ENCODE peak calls at places on chromosomes 5 and 9, in six cellular contexts. E is AG04449; L is CD8-positive, alpha-beta T cell; K is GM04504; P is T-helper 1 cell; I is activated T-helper 9 cell treated with anti-CD3 and anti-CD28 coated beads, Interleukin-2, amount 50 U/mL, for 16 hours. J is an unnamed sample.

GRCh38 chr5:98774192-98775046 is 956 bp downstream of the RGMB start:
- DNase-seq in L (peak; percentile 58), K (no peak), I (peak; percentile 33), E (no peak), P (peak; percentile 40), J (no peak)

GRCh38 chr9:5186416-5187169 is 1.2 kb upstream of the INSL6 start:
- DNase-seq in P (peak; percentile 24), K (peak; percentile 27), I (peak; percentile 31), L (peak; percentile 61), E (peak; percentile 1), J (peak; percentile 29)

GRCh38 chr9:119365291-119366027 is 3.8 kb downstream of the BRINP1 start:
- DNase-seq in L (no peak), P (no peak), E (no peak), K (no peak), I (no peak), J (no peak)

GRCh38 chr5:93532370-93532769 is 48.6 kb downstream of the NR2F1-AS1 start:
- DNase-seq in L (no peak), K (peak; percentile 89), I (no peak), P (no peak), E (peak; percentile 79), J (peak; percentile 95)

GRCh38 chr5:172926796-172927195 is 32.4 kb upstream of the RPL26L1 start:
- DNase-seq in I (no peak), E (no peak), P (no peak), K (no peak), L (no peak), J (no peak)

GRCh38 chr9:36102742-36103495 is 33.6 kb upstream of the GLIPR2 start:
- DNase-seq in P (peak; percentile 75), E (no peak), K (peak; percentile 26), I (peak; percentile 81), L (peak; percentile 92), J (peak; percentile 43)

GRCh38 chr9:120696551-120697230 is 17.6 kb downstream of the MEGF9 start:
- DNase-seq in P (no peak), K (no peak), I (no peak), E (no peak), L (no peak), J (no peak)

GRCh38 chr5:76544268-76544926 is 78.8 kb downstream of the F2RL2 start:
- DNase-seq in P (peak; percentile 46), E (no peak), L (peak; percentile 53), K (no peak), I (peak; percentile 42), J (peak; percentile 26)

GRCh38 chr9:87887661-87888480 is 5.2 kb downstream of the SPATA31E1 start:
- DNase-seq in E (no peak), K (no peak), L (no peak), I (no peak), P (no peak), J (no peak)

GRCh38 chr5:150469718-150470470 is 20.4 kb upstream of the RPS14 start:
- DNase-seq in E (peak; percentile 97), L (no peak), P (no peak), K (peak; percentile 93), I (no peak), J (peak; percentile 84)

GRCh38 chr5:147448766-147449165 is 61.1 kb downstream of the DPYSL3 start:
- DNase-seq in E (no peak), K (no peak), L (no peak), P (no peak), I (no peak), J (no peak)

GRCh38 chr5:101390317-101390908 is 487.3 kb upstream of the ST8SIA4 start:
- DNase-seq in L (no peak), E (no peak), I (no peak), P (no peak), K (peak; percentile 23), J (peak; percentile 51)

GRCh38 chr9:126031116-126031515 is 283.9 kb downstream of the PBX3 start:
- DNase-seq in L (no peak), K (no peak), I (no peak), P (no peak), E (no peak), J (no peak)

GRCh38 chr9:136923881-136924280 is 20.7 kb downstream of the FBXW5 start:
- DNase-seq in E (no peak), P (no peak), I (no peak), L (no peak), K (no peak), J (no peak)

GRCh38 chr5:84362061-84362720 is 22.5 kb downstream of the EDIL3 start:
- DNase-seq in K (no peak), L (no peak), E (no peak), I (no peak), P (no peak), J (no peak)

GRCh38 chr5:72394688-72395087 is 74.5 kb downstream of the PTCD2 start:
- DNase-seq in P (no peak), K (no peak), I (no peak), L (no peak), E (no peak), J (no peak)

GRCh38 chr5:131150408-131150807 is 14.6 kb downstream of the HINT1 start:
- DNase-seq in P (no peak), L (no peak), K (no peak), I (no peak), E (no peak), J (no peak)

GRCh38 chr5:2656186-2656585 is 95.3 kb downstream of the IRX2 start:
- DNase-seq in I (no peak), E (no peak), K (no peak), P (no peak), L (no peak), J (no peak)

GRCh38 chr5:82984786-82985762 is 92.1 kb downstream of the TMEM167A start:
- DNase-seq in K (no peak), L (no peak), P (no peak), I (no peak), E (no peak), J (no peak)

GRCh38 chr5:130400091-130400490 is 495.8 kb downstream of the CHSY3 start:
- DNase-seq in E (peak; percentile 34), P (no peak), K (peak; percentile 22), I (no peak), L (no peak), J (no peak)

GRCh38 chr5:10202089-10202753 is 47.5 kb downstream of the ATPSCKMT start:
- DNase-seq in E (no peak), P (no peak), I (no peak), K (no peak), L (no peak), J (no peak)

GRCh38 chr9:127059648-127060365 is 62.6 kb downstream of the ANGPTL2 start:
- DNase-seq in P (no peak), L (no peak), K (no peak), I (no peak), E (no peak), J (no peak)

GRCh38 chr9:77649109-77649812 is 1.1 kb upstream of the GNA14 start:
- DNase-seq in E (no peak), L (no peak), K (no peak), P (no peak), I (no peak), J (no peak)

GRCh38 chr9:26326473-26327044 is 566.0 kb downstream of the CAAP1 start:
- DNase-seq in P (no peak), L (no peak), E (peak; percentile 50), K (peak; percentile 53), I (no peak), J (peak; percentile 65)

GRCh38 chr5:142202282-142202681 is 93.7 kb downstream of the NDFIP1 start:
- DNase-seq in I (no peak), L (no peak), K (no peak), P (no peak), E (peak; percentile 7), J (no peak)

GRCh38 chr5:136308396-136308795 is 56.9 kb downstream of the TRPC7 start:
- DNase-seq in I (no peak), E (no peak), L (no peak), P (no peak), K (no peak), J (no peak)

GRCh38 chr9:92100237-92100911 is 14.8 kb downstream of the SPTLC1 start:
- DNase-seq in L (no peak), I (no peak), K (peak; percentile 54), E (no peak), P (no peak), J (peak; percentile 51)

GRCh38 chr5:79413112-79413511 is 100.8 kb downstream of the HOMER1 start:
- DNase-seq in L (no peak), K (no peak), P (no peak), E (no peak), I (no peak), J (no peak)